ENCODE peak calls at places on chromosomes 12 and 14, in six cellular contexts. C is stimulated activated CD4-positive, alpha-beta T cell treated with anti-CD3 and anti-CD28 coated beads, Interleukin-1b, Interleukin-23, amount 100 ng/mL, for 24 hours; G is activated T-cell treated with anti-CD3 and anti-CD28 coated beads for 1 hour; T is hypothalamus; M is myocyte; X is H7. K is an unnamed sample.

GRCh38 chr12:94670885-94671284 is 20.5 kb upstream of the TMCC3 start:
- DNase-seq in C (no peak), T (no peak), M (no peak), X (no peak), G (no peak), K (peak)

GRCh38 chr12:38983117-38983571 is 77.8 kb upstream of the CPNE8 start:
- DNase-seq in G (no peak), C (no peak), T (no peak), X (no peak), M (no peak), K (no peak)

GRCh38 chr12:27975222-27976136 is 2.9 kb upstream of the PTHLH start:
- DNase-seq in M (peak), X (peak), C (no peak), G (no peak), T (no peak), K (peak)

GRCh38 chr12:41486718-41487117 is 298.6 kb downstream of the PDZRN4 start:
- DNase-seq in G (no peak), T (no peak), M (no peak), X (no peak), C (no peak), K (peak)

GRCh38 chr12:25796523-25797000 is 161.9 kb upstream of the RASSF8 start:
- DNase-seq in X (no peak), M (no peak), C (no peak), T (no peak), G (no peak), K (peak)

GRCh38 chr12:54660320-54660962 is 12.3 kb upstream of the DCD start:
- DNase-seq in T (no peak), M (no peak), C (no peak), G (no peak), X (no peak), K (no peak)

GRCh38 chr14:91947196-91948184 is at the start of gene FBLN5:
- DNase-seq in T (no peak), C (no peak), G (peak), M (peak), X (peak), K (peak)

GRCh38 chr14:89445252-89445973 is 28.4 kb upstream of the FOXN3 start:
- DNase-seq in T (no peak), C (no peak), M (no peak), X (no peak), G (no peak), K (no peak)

GRCh38 chr12:113247123-113248045 is 26.1 kb downstream of the TPCN1 start:
- DNase-seq in M (peak), C (no peak), T (no peak), G (no peak), X (no peak), K (peak)

GRCh38 chr12:94614288-94614721 is 36.1 kb downstream of the TMCC3 start:
- DNase-seq in G (no peak), X (peak), C (no peak), M (peak), T (no peak), K (peak)

GRCh38 chr14:98819132-98819866 is 452.7 kb downstream of the BCL11B start:
- DNase-seq in M (no peak), X (peak), T (no peak), G (no peak), C (no peak), K (peak)

GRCh38 chr14:96582641-96582980 is 80.4 kb downstream of the PAPOLA start:
- DNase-seq in X (no peak), C (no peak), M (no peak), T (no peak), G (no peak), K (no peak)

GRCh38 chr14:100857923-100858837 is 32.3 kb downstream of the MEG3 start:
- DNase-seq in T (no peak), X (no peak), C (no peak), G (no peak), M (no peak), K (no peak)

GRCh38 chr12:26121323-26121740 is 3.5 kb downstream of the BHLHE41 start:
- DNase-seq in T (no peak), G (no peak), C (no peak), M (no peak), X (peak), K (no peak)

GRCh38 chr12:32533971-32534590 is 134.7 kb downstream of the FGD4 start:
- DNase-seq in G (no peak), C (no peak), X (peak), M (peak), T (no peak), K (peak)

GRCh38 chr14:68630611-68631013 is 162.3 kb downstream of the ZFP36L1 start:
- DNase-seq in X (no peak), T (no peak), C (no peak), M (no peak), G (no peak), K (no peak)

GRCh38 chr12:12336049-12336411 is 14.0 kb downstream of the MANSC1 start:
- DNase-seq in X (no peak), T (no peak), G (no peak), M (no peak), C (no peak), K (peak)

K was measured in mesendoderm.